ENCODE peak calls at places on chromosomes 1 and 21, in seven cellular contexts. Y, E, Z, M, C, A and U are unnamed samples.

GRCh38 chr1:183956559-183957188 is 80.9 kb downstream of the COLGALT2 start:
- DNase-seq in E (peak; percentile 95), Z (peak; percentile 80), A (peak; percentile 31), Y (no peak), C (peak; percentile 38), M (peak; percentile 38), U (peak; percentile 84)

GRCh38 chr1:54290443-54291184 is 90.6 kb downstream of the MRPL37 start:
- DNase-seq in M (no peak), C (no peak), A (no peak), Y (no peak), E (peak; percentile 47), Z (no peak), U (no peak)

GRCh38 chr1:1197551-1198422 is 8.6 kb downstream of the TNFRSF18 start:
- DNase-seq in E (no peak), M (no peak), Z (no peak), Y (no peak), A (no peak), C (no peak), U (no peak)

GRCh38 chr1:160284220-160284781 is 632 bp downstream of the PEX19 start:
- DNase-seq in C (no peak), E (peak; percentile 90), M (no peak), Z (peak; percentile 73), A (peak; percentile 23), Y (peak; percentile 18), U (peak; percentile 76)

GRCh38 chr1:181635108-181635507 is 151.8 kb downstream of the CACNA1E start:
- DNase-seq in E (no peak), Y (no peak), A (no peak), Z (no peak), M (no peak), C (no peak), U (no peak)

GRCh38 chr1:150813028-150813707 is 5.1 kb upstream of the CTSK start:
- DNase-seq in Z (peak; percentile 62), A (no peak), M (no peak), E (peak; percentile 76), C (no peak), Y (peak; percentile 62), U (peak; percentile 79)

GRCh38 chr1:203038891-203039608 is 12.8 kb downstream of the PPFIA4 start:
- DNase-seq in Z (peak; percentile 69), E (peak; percentile 53), M (peak; percentile 49), A (peak; percentile 62), Y (peak; percentile 81), C (peak; percentile 36), U (peak; percentile 89)

GRCh38 chr21:45324430-45325205 is 36.9 kb upstream of the POFUT2 start:
- DNase-seq in C (no peak), Y (no peak), M (no peak), Z (peak; percentile 38), A (no peak), E (no peak), U (no peak)

GRCh38 chr1:233066087-233066486 is 115.7 kb downstream of the NTPCR start:
- DNase-seq in Z (no peak), C (no peak), A (no peak), Y (no peak), E (no peak), M (no peak), U (no peak)

GRCh38 chr21:44024895-44025353 is 12.8 kb downstream of the TRAPPC10 start:
- DNase-seq in Z (peak; percentile 47), A (no peak), Y (no peak), C (no peak), E (peak; percentile 75), M (no peak), U (peak; percentile 72)

GRCh38 chr1:19922015-19922688 is 1.3 kb downstream of the PLA2G2E start:
- DNase-seq in E (no peak), M (no peak), Z (no peak), Y (no peak), C (no peak), A (no peak), U (no peak)

GRCh38 chr1:208533746-208534603 is 289.8 kb upstream of the PLXNA2 start:
- DNase-seq in A (no peak), Z (no peak), C (no peak), E (no peak), Y (no peak), M (no peak), U (no peak)

GRCh38 chr1:2335721-2336475 is 55.5 kb downstream of the MORN1 start:
- DNase-seq in A (no peak), Z (no peak), C (no peak), Y (no peak), E (no peak), M (no peak), U (no peak)

GRCh38 chr21:33425825-33426224 is 22.6 kb downstream of the IFNGR2 start:
- DNase-seq in M (no peak), Y (no peak), Z (no peak), E (no peak), A (no peak), C (no peak), U (no peak)

GRCh38 chr1:234265321-234265720 is 107.9 kb upstream of the COA6 start:
- DNase-seq in Y (no peak), C (no peak), Z (no peak), A (no peak), M (no peak), E (no peak), U (no peak)